ENCODE peak calls at places on chromosome 21, in six cellular contexts. N is hippocampal formation, T is mammary epithelial cell, P is Calu3, Z is mesenteric fat pad, I is AG10803. Y is an unnamed sample.

GRCh38 chr21:36705679-36706481 is 7.0 kb downstream of the SIM2 start:
- DNase-seq in P (no peak), T (no peak), N (no peak), Z (no peak), I (no peak), Y (no peak)

GRCh38 chr21:44800103-44800502 is 1.5 kb downstream of the UBE2G2 start:
- DNase-seq in P (no peak), Z (no peak), I (peak), T (peak), N (no peak), Y (peak)

GRCh38 chr21:45142916-45143315 is 68.5 kb downstream of the ADARB1 start:
- DNase-seq in I (no peak), T (no peak), Z (no peak), P (no peak), N (no peak), Y (no peak)

GRCh38 chr21:15441060-15441493 is 288.7 kb upstream of the USP25 start:
- DNase-seq in P (no peak), Z (no peak), T (no peak), N (no peak), I (no peak), Y (no peak)

GRCh38 chr21:45983981-45984551 is 2.5 kb downstream of the COL6A1 start:
- DNase-seq in I (peak), P (no peak), N (no peak), T (no peak), Z (no peak), Y (no peak)

GRCh38 chr21:22536511-22536910 is 1538.3 kb downstream of the NCAM2 start:
- DNase-seq in P (no peak), N (no peak), Z (no peak), I (no peak), T (no peak), Y (no peak)

GRCh38 chr21:43812139-43812821 is 22.9 kb downstream of the RRP1 start:
- DNase-seq in I (peak), P (no peak), T (peak), Z (no peak), N (no peak), Y (no peak)

GRCh38 chr21:30408782-30409494 is 13.1 kb downstream of the KRTAP13-1 start:
- DNase-seq in I (peak), Z (no peak), P (peak), T (peak), N (no peak), Y (no peak)

GRCh38 chr21:39430457-39430856 is 15.1 kb downstream of the LCA5L start:
- DNase-seq in N (no peak), I (peak), P (no peak), T (no peak), Z (no peak), Y (no peak)